ENCODE peak calls at places on chromosomes 5 and 9, in seven cellular contexts. One of them, this sample, is unnamed.

GRCh38 chr5:158056426-158056825 is 197.5 kb upstream of the CLINT1 start:
- DNase-seq in CD8-positive, alpha-beta T cell: no peak
- DNase-seq in fibroblast of lung: peak
- DNase-seq in fibroblast of the aortic adventitia: peak
- DNase-seq in GM06990: no peak
- DNase-seq in A673: no peak
- DNase-seq in fibroblast of mammary gland: peak
- DNase-seq in this sample: no peak

GRCh38 chr9:121581775-121582600 is 69.4 kb upstream of the DAB2IP start:
- DNase-seq in GM06990: no peak
- DNase-seq in fibroblast of lung: no peak
- DNase-seq in CD8-positive, alpha-beta T cell: no peak
- DNase-seq in fibroblast of the aortic adventitia: no peak
- DNase-seq in A673: no peak
- DNase-seq in fibroblast of mammary gland: no peak
- DNase-seq in this sample: no peak

GRCh38 chr9:136762915-136763648 is 1.2 kb downstream of the LCN15 start:
- DNase-seq in CD8-positive, alpha-beta T cell: no peak
- DNase-seq in A673: peak
- DNase-seq in fibroblast of the aortic adventitia: no peak
- DNase-seq in fibroblast of lung: peak
- DNase-seq in fibroblast of mammary gland: peak
- DNase-seq in GM06990: no peak
- DNase-seq in this sample: no peak

GRCh38 chr5:110590187-110590586 is 136.3 kb downstream of the TMEM232 start:
- DNase-seq in GM06990: no peak
- DNase-seq in A673: peak
- DNase-seq in fibroblast of lung: peak
- DNase-seq in fibroblast of mammary gland: peak
- DNase-seq in fibroblast of the aortic adventitia: peak
- DNase-seq in CD8-positive, alpha-beta T cell: no peak
- DNase-seq in this sample: peak

GRCh38 chr5:74326571-74327338 is 313.8 kb downstream of the ENC1 start:
- DNase-seq in CD8-positive, alpha-beta T cell: peak
- DNase-seq in fibroblast of mammary gland: peak
- DNase-seq in fibroblast of the aortic adventitia: peak
- DNase-seq in GM06990: peak
- DNase-seq in fibroblast of lung: peak
- DNase-seq in A673: peak
- DNase-seq in this sample: peak

GRCh38 chr5:17396247-17396646 is 101.8 kb upstream of the TAF11L2 start:
- DNase-seq in GM06990: no peak
- DNase-seq in fibroblast of lung: peak
- DNase-seq in CD8-positive, alpha-beta T cell: no peak
- DNase-seq in fibroblast of mammary gland: peak
- DNase-seq in A673: no peak
- DNase-seq in fibroblast of the aortic adventitia: peak
- DNase-seq in this sample: no peak

GRCh38 chr9:113963017-113963620 is 87.0 kb downstream of the ZNF618 start:
- DNase-seq in A673: peak
- DNase-seq in fibroblast of mammary gland: peak
- DNase-seq in CD8-positive, alpha-beta T cell: peak
- DNase-seq in GM06990: no peak
- DNase-seq in fibroblast of the aortic adventitia: peak
- DNase-seq in fibroblast of lung: peak
- DNase-seq in this sample: no peak

GRCh38 chr9:18595597-18595996 is 121.6 kb downstream of the ADAMTSL1 start:
- DNase-seq in fibroblast of lung: no peak
- DNase-seq in A673: no peak
- DNase-seq in GM06990: no peak
- DNase-seq in fibroblast of the aortic adventitia: peak
- DNase-seq in CD8-positive, alpha-beta T cell: no peak
- DNase-seq in fibroblast of mammary gland: peak
- DNase-seq in this sample: no peak

GRCh38 chr9:89872913-89873707 is 268.3 kb downstream of the GADD45G start:
- DNase-seq in CD8-positive, alpha-beta T cell: no peak
- DNase-seq in fibroblast of lung: no peak
- DNase-seq in GM06990: no peak
- DNase-seq in fibroblast of the aortic adventitia: no peak
- DNase-seq in fibroblast of mammary gland: no peak
- DNase-seq in A673: no peak
- DNase-seq in this sample: no peak

GRCh38 chr5:10565785-10566506 is 2.1 kb downstream of the ANKRD33B start:
- DNase-seq in A673: no peak
- DNase-seq in GM06990: no peak
- DNase-seq in fibroblast of mammary gland: no peak
- DNase-seq in fibroblast of the aortic adventitia: no peak
- DNase-seq in CD8-positive, alpha-beta T cell: no peak
- DNase-seq in fibroblast of lung: peak
- DNase-seq in this sample: no peak

GRCh38 chr5:171388816-171389168 is 1.1 kb downstream of the NPM1 start:
- DNase-seq in A673: peak
- DNase-seq in CD8-positive, alpha-beta T cell: no peak
- DNase-seq in GM06990: no peak
- DNase-seq in fibroblast of lung: no peak
- DNase-seq in fibroblast of the aortic adventitia: no peak
- DNase-seq in fibroblast of mammary gland: no peak
- DNase-seq in this sample: no peak

GRCh38 chr5:1497271-1497777 is 26.4 kb downstream of the LPCAT1 start:
- DNase-seq in A673: no peak
- DNase-seq in fibroblast of the aortic adventitia: no peak
- DNase-seq in GM06990: peak
- DNase-seq in fibroblast of lung: no peak
- DNase-seq in fibroblast of mammary gland: no peak
- DNase-seq in CD8-positive, alpha-beta T cell: no peak
- DNase-seq in this sample: no peak

GRCh38 chr9:121837113-121838010 is 185.9 kb downstream of the DAB2IP start:
- DNase-seq in fibroblast of the aortic adventitia: peak
- DNase-seq in CD8-positive, alpha-beta T cell: no peak
- DNase-seq in A673: no peak
- DNase-seq in fibroblast of mammary gland: peak
- DNase-seq in GM06990: no peak
- DNase-seq in fibroblast of lung: peak
- DNase-seq in this sample: no peak

GRCh38 chr5:57488308-57488955 is 5.8 kb upstream of the ACTBL2 start:
- DNase-seq in CD8-positive, alpha-beta T cell: no peak
- DNase-seq in fibroblast of mammary gland: peak
- DNase-seq in A673: no peak
- DNase-seq in GM06990: no peak
- DNase-seq in fibroblast of the aortic adventitia: peak
- DNase-seq in fibroblast of lung: peak
- DNase-seq in this sample: no peak

GRCh38 chr9:111728617-111729366 is 65.9 kb downstream of the SHOC1 start:
- DNase-seq in fibroblast of mammary gland: peak
- DNase-seq in GM06990: no peak
- DNase-seq in CD8-positive, alpha-beta T cell: no peak
- DNase-seq in fibroblast of the aortic adventitia: peak
- DNase-seq in A673: peak
- DNase-seq in fibroblast of lung: peak
- DNase-seq in this sample: peak

GRCh38 chr9:88342246-88342645 is 46.0 kb upstream of the SPIN1 start:
- DNase-seq in GM06990: no peak
- DNase-seq in A673: peak
- DNase-seq in CD8-positive, alpha-beta T cell: no peak
- DNase-seq in fibroblast of mammary gland: peak
- DNase-seq in fibroblast of lung: no peak
- DNase-seq in fibroblast of the aortic adventitia: peak
- DNase-seq in this sample: peak

GRCh38 chr5:154211611-154212390 is 21.3 kb downstream of the GALNT10 start:
- DNase-seq in fibroblast of mammary gland: peak
- DNase-seq in GM06990: no peak
- DNase-seq in fibroblast of lung: no peak
- DNase-seq in fibroblast of the aortic adventitia: peak
- DNase-seq in CD8-positive, alpha-beta T cell: no peak
- DNase-seq in A673: peak
- DNase-seq in this sample: no peak

GRCh38 chr5:75847561-75848021 is 130.4 kb upstream of the POC5 start:
- DNase-seq in A673: no peak
- DNase-seq in fibroblast of lung: no peak
- DNase-seq in fibroblast of the aortic adventitia: no peak
- DNase-seq in CD8-positive, alpha-beta T cell: no peak
- DNase-seq in fibroblast of mammary gland: no peak
- DNase-seq in GM06990: peak
- DNase-seq in this sample: no peak

GRCh38 chr5:3671366-3671765 is 75.7 kb downstream of the IRX1 start:
- DNase-seq in A673: no peak
- DNase-seq in CD8-positive, alpha-beta T cell: no peak
- DNase-seq in fibroblast of the aortic adventitia: no peak
- DNase-seq in fibroblast of mammary gland: no peak
- DNase-seq in GM06990: no peak
- DNase-seq in fibroblast of lung: no peak
- DNase-seq in this sample: no peak

GRCh38 chr5:96530901-96531300 is 97.9 kb upstream of the PCSK1 start:
- DNase-seq in fibroblast of the aortic adventitia: no peak
- DNase-seq in fibroblast of mammary gland: peak
- DNase-seq in A673: peak
- DNase-seq in GM06990: no peak
- DNase-seq in CD8-positive, alpha-beta T cell: no peak
- DNase-seq in fibroblast of lung: no peak
- DNase-seq in this sample: no peak

GRCh38 chr9:98442541-98442940 is 187.1 kb upstream of the TBC1D2 start:
- DNase-seq in CD8-positive, alpha-beta T cell: no peak
- DNase-seq in A673: no peak
- DNase-seq in fibroblast of mammary gland: no peak
- DNase-seq in GM06990: no peak
- DNase-seq in fibroblast of lung: no peak
- DNase-seq in fibroblast of the aortic adventitia: peak
- DNase-seq in this sample: no peak

GRCh38 chr5:10593531-10594181 is 29.8 kb downstream of the ANKRD33B start:
- DNase-seq in GM06990: no peak
- DNase-seq in fibroblast of the aortic adventitia: no peak
- DNase-seq in fibroblast of mammary gland: no peak
- DNase-seq in fibroblast of lung: no peak
- DNase-seq in A673: no peak
- DNase-seq in CD8-positive, alpha-beta T cell: no peak
- DNase-seq in this sample: no peak

GRCh38 chr5:73792687-73793320 is 166.8 kb downstream of the ARHGEF28 start:
- DNase-seq in CD8-positive, alpha-beta T cell: peak
- DNase-seq in fibroblast of the aortic adventitia: peak
- DNase-seq in A673: peak
- DNase-seq in fibroblast of mammary gland: peak
- DNase-seq in GM06990: no peak
- DNase-seq in fibroblast of lung: peak
- DNase-seq in this sample: peak

GRCh38 chr5:16179936-16180788 is 571 bp upstream of the MARCHF11 start:
- DNase-seq in fibroblast of mammary gland: no peak
- DNase-seq in GM06990: no peak
- DNase-seq in CD8-positive, alpha-beta T cell: no peak
- DNase-seq in A673: no peak
- DNase-seq in fibroblast of lung: no peak
- DNase-seq in fibroblast of the aortic adventitia: no peak
- DNase-seq in this sample: no peak

GRCh38 chr5:16179511-16179935 is at the start of gene MARCHF11:
- DNase-seq in A673: peak
- DNase-seq in fibroblast of lung: no peak
- DNase-seq in CD8-positive, alpha-beta T cell: no peak
- DNase-seq in fibroblast of mammary gland: no peak
- DNase-seq in GM06990: no peak
- DNase-seq in fibroblast of the aortic adventitia: no peak
- DNase-seq in this sample: no peak

GRCh38 chr5:16180789-16181082 is 1.1 kb upstream of the MARCHF11 start:
- DNase-seq in GM06990: no peak
- DNase-seq in CD8-positive, alpha-beta T cell: no peak
- DNase-seq in A673: no peak
- DNase-seq in fibroblast of lung: no peak
- DNase-seq in fibroblast of mammary gland: no peak
- DNase-seq in fibroblast of the aortic adventitia: no peak
- DNase-seq in this sample: no peak

DNA sequence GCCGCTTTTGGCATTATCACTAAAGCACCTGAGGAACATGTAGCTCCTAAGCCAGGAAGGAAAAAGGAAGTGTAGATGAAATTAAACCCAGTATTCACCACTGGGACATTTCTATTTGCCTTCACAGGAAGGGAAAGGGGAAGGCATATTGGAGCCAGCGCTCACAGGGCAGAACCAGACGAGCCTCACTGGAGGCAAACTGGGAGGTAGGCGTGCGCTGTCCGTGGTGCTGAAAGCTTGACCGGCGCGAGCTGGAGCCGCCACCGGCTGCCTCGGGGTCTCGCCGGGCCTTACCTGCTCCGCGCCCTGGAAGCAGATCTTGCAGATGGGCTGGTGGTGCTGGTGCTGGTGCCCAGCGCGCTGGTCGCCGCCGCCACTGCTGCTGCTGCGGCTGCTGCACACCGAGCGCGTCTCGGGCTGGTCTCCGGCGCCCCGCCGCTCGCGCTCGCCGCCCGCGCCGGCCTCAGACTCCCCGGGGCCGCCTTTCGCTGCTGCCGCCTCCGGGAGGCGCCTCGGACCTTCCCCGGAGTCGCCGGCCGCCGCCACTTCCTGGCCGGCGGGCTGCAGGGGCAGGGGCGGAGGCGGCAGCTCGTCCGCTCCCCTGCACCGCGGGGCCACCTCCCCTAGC is 732 bp downstream of the MARCHF11 start:
- DNase-seq in fibroblast of mammary gland: peak
- DNase-seq in fibroblast of lung: peak
- DNase-seq in GM06990: peak
- DNase-seq in CD8-positive, alpha-beta T cell: peak
- DNase-seq in A673: peak
- DNase-seq in fibroblast of the aortic adventitia: peak
- DNase-seq in this sample: peak
- TF ChIP-seq CTCF in fibroblast of mammary gland: no peak
- TF ChIP-seq CTCF in fibroblast of lung: no peak
- TF ChIP-seq CTCF in GM06990: no peak
- TF ChIP-seq CTCF in CD8-positive, alpha-beta T cell: no peak
- TF ChIP-seq CTCF in A673: no peak
- TF ChIP-seq CTCF in fibroblast of the aortic adventitia: no peak
- TF ChIP-seq CTCF in this sample: no peak

GRCh38 chr5:136799806-136800372 is 434.5 kb upstream of the TRPC7 start:
- DNase-seq in GM06990: no peak
- DNase-seq in CD8-positive, alpha-beta T cell: no peak
- DNase-seq in A673: no peak
- DNase-seq in fibroblast of lung: no peak
- DNase-seq in fibroblast of the aortic adventitia: peak
- DNase-seq in fibroblast of mammary gland: no peak
- DNase-seq in this sample: no peak
- TF ChIP-seq CTCF in GM06990: no peak
- TF ChIP-seq CTCF in CD8-positive, alpha-beta T cell: no peak
- TF ChIP-seq CTCF in A673: no peak
- TF ChIP-seq CTCF in fibroblast of lung: no peak
- TF ChIP-seq CTCF in fibroblast of the aortic adventitia: no peak
- TF ChIP-seq CTCF in fibroblast of mammary gland: no peak
- TF ChIP-seq CTCF in this sample: no peak

DNA sequence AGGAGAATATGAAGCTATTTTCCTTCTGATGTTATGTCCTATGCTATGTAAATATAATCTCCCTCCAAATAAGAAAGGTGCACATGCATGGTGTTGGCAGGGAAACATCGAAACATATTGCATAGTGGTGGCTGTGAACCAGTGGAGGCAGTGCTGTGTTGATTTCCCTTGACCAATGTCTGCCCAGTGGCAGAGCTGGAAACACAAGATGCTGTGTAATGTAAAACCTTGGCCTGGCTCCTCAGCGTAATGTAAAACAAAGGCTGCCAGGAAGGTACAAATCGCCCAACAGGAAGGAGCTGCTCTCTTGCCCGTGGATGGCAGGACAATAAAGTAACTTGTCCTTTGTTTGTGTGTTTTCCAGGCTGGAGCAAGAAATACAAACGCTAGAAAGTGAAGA is 143.4 kb downstream of the PALM2AKAP2 start:
- DNase-seq in fibroblast of lung: peak
- DNase-seq in A673: no peak
- DNase-seq in GM06990: no peak
- DNase-seq in CD8-positive, alpha-beta T cell: no peak
- DNase-seq in fibroblast of the aortic adventitia: no peak
- DNase-seq in fibroblast of mammary gland: no peak
- DNase-seq in this sample: no peak
- TF ChIP-seq CTCF in fibroblast of lung: no peak
- TF ChIP-seq CTCF in A673: no peak
- TF ChIP-seq CTCF in GM06990: no peak
- TF ChIP-seq CTCF in CD8-positive, alpha-beta T cell: no peak
- TF ChIP-seq CTCF in fibroblast of the aortic adventitia: no peak
- TF ChIP-seq CTCF in fibroblast of mammary gland: no peak
- TF ChIP-seq CTCF in this sample: no peak

GRCh38 chr9:72753261-72753893 is 199.5 kb downstream of the ALDH1A1 start:
- DNase-seq in A673: peak
- DNase-seq in fibroblast of mammary gland: peak
- DNase-seq in fibroblast of lung: peak
- DNase-seq in fibroblast of the aortic adventitia: peak
- DNase-seq in GM06990: no peak
- DNase-seq in CD8-positive, alpha-beta T cell: no peak
- DNase-seq in this sample: peak
- TF ChIP-seq CTCF in A673: peak
- TF ChIP-seq CTCF in fibroblast of mammary gland: peak
- TF ChIP-seq CTCF in fibroblast of lung: peak
- TF ChIP-seq CTCF in fibroblast of the aortic adventitia: peak
- TF ChIP-seq CTCF in GM06990: no peak
- TF ChIP-seq CTCF in CD8-positive, alpha-beta T cell: no peak
- TF ChIP-seq CTCF in this sample: peak